ENCODE peak calls at places on chromosomes 5 and 9, in five cellular contexts. X, W, A, M and C are unnamed samples.

GRCh38 chr5:37918420-37918819 is 78.6 kb upstream of the GDNF start:
- DNase-seq in X (peak; percentile 18), W (no peak), A (no peak), M (peak; percentile 30), C (no peak)

GRCh38 chr5:145903862-145904261 is 31.0 kb upstream of the GRXCR2 start:
- DNase-seq in X (peak; percentile 76), W (no peak), A (no peak), M (no peak), C (no peak)

GRCh38 chr5:133471699-133472098 is 140.6 kb downstream of the FSTL4 start:
- DNase-seq in X (no peak), W (no peak), A (no peak), M (no peak), C (no peak)

GRCh38 chr5:69048233-69048632 is 45.6 kb upstream of the SLC30A5 start:
- DNase-seq in X (peak; percentile 15), W (no peak), A (no peak), M (no peak), C (no peak)

GRCh38 chr5:51347704-51348103 is 35.5 kb upstream of the ISL1 start:
- DNase-seq in X (no peak), W (no peak), A (no peak), M (no peak), C (peak; percentile 13)

GRCh38 chr9:123487944-123488343 is 131.9 kb downstream of the CRB2 start:
- DNase-seq in X (no peak), W (no peak), A (no peak), M (no peak), C (no peak)

GRCh38 chr5:75055727-75056144 is 3.4 kb upstream of the GCNT4 start:
- DNase-seq in X (no peak), W (no peak), A (no peak), M (no peak), C (no peak)

GRCh38 chr5:10680876-10681481 is 80.1 kb downstream of the DAP start:
- DNase-seq in X (no peak), W (no peak), A (no peak), M (no peak), C (no peak)

GRCh38 chr5:99063737-99064136 is 134.9 kb upstream of the CHD1 start:
- DNase-seq in X (no peak), W (no peak), A (no peak), M (no peak), C (no peak)

GRCh38 chr5:149450199-149450598 is 71.1 kb upstream of the IL17B start:
- DNase-seq in X (peak; percentile 63), W (no peak), A (no peak), M (peak; percentile 81), C (no peak)

GRCh38 chr5:92309336-92309991 is 926.3 kb upstream of the ARRDC3 start:
- DNase-seq in X (peak; percentile 16), W (no peak), A (no peak), M (no peak), C (peak; percentile 20)

GRCh38 chr5:126965487-126965886 is 64.9 kb downstream of the MARCHF3 start:
- DNase-seq in X (no peak), W (no peak), A (no peak), M (no peak), C (no peak)

GRCh38 chr5:80976985-80977384 is 16.8 kb downstream of the RASGRF2 start:
- DNase-seq in X (no peak), W (no peak), A (no peak), M (no peak), C (no peak)

GRCh38 chr5:98656106-98656795 is 117.2 kb upstream of the RGMB start:
- DNase-seq in X (no peak), W (no peak), A (no peak), M (no peak), C (no peak)

GRCh38 chr5:118687671-118688621 is 300.4 kb downstream of the DTWD2 start:
- DNase-seq in X (peak; percentile 45), W (no peak), A (no peak), M (no peak), C (no peak)

GRCh38 chr5:61731946-61732314 is 399.9 kb downstream of the ZSWIM6 start:
- DNase-seq in X (no peak), W (no peak), A (no peak), M (peak; percentile 52), C (no peak)

GRCh38 chr5:129906177-129906887 is 2.1 kb downstream of the CHSY3 start:
- DNase-seq in X (peak; percentile 3), W (peak; percentile 78), A (no peak), M (no peak), C (no peak)

GRCh38 chr5:125326114-125326513 is 579.7 kb upstream of the ZNF608 start:
- DNase-seq in X (peak; percentile 91), W (no peak), A (no peak), M (no peak), C (no peak)

GRCh38 chr5:171801-172331 is 19.4 kb upstream of the LRRC14B start:
- DNase-seq in X (no peak), W (peak; percentile 81), A (no peak), M (peak; percentile 60), C (no peak)

GRCh38 chr5:143164557-143164956 is 238.9 kb downstream of the NR3C1 start:
- DNase-seq in X (no peak), W (no peak), A (no peak), M (no peak), C (no peak)

GRCh38 chr9:33263131-33263935 is 1.2 kb downstream of the BAG1 start:
- DNase-seq in X (peak; percentile 22), W (no peak), A (no peak), M (peak; percentile 33), C (no peak)

GRCh38 chr5:73591102-73591695 is 25.7 kb downstream of the UTP15 start:
- DNase-seq in X (peak; percentile 70), W (no peak), A (peak; percentile 78), M (no peak), C (peak; percentile 68)

GRCh38 chr5:142293486-142293885 is 31.3 kb downstream of the SPRY4 start:
- DNase-seq in X (peak; percentile 75), W (no peak), A (no peak), M (no peak), C (no peak)

GRCh38 chr5:130605200-130605599 is 559.9 kb downstream of the HINT1 start:
- DNase-seq in X (no peak), W (no peak), A (no peak), M (no peak), C (no peak)

GRCh38 chr9:99103909-99104458 is 929 bp upstream of the TGFBR1 start:
- DNase-seq in X (no peak), W (peak; percentile 84), A (no peak), M (peak; percentile 49), C (no peak)